ENCODE peak calls at places on chromosomes 13 and 19, in six cellular contexts. M is GM12865, O is neural progenitor cell, T is tibial nerve, S is dorsolateral prefrontal cortex, A is heart right ventricle. P is an unnamed sample.

GRCh38 chr19:51687791-51688664 is 5.1 kb upstream of the SPACA6 start:
- DNase-seq in A (peak; percentile 70), T (peak; percentile 39), O (peak; percentile 72), S (no peak), M (no peak), P (peak; percentile 48)

GRCh38 chr19:374886-375235 is 30.3 kb upstream of the MIER2 start:
- DNase-seq in T (no peak), O (no peak), M (no peak), S (no peak), A (no peak), P (no peak)

GRCh38 chr13:109576331-109576813 is 210.0 kb downstream of the IRS2 start:
- DNase-seq in A (no peak), O (no peak), S (no peak), T (no peak), M (no peak), P (no peak)

GRCh38 chr13:98564204-98564603 is 12.7 kb downstream of the STK24 start:
- DNase-seq in S (no peak), A (no peak), T (no peak), O (no peak), M (no peak), P (no peak)

GRCh38 chr19:22945560-22945959 is 57.4 kb downstream of the ZNF728 start:
- DNase-seq in T (no peak), A (no peak), O (peak; percentile 33), M (peak; percentile 36), S (no peak), P (no peak)

GRCh38 chr13:28204690-28205443 is 66.5 kb downstream of the PAN3 start:
- DNase-seq in O (no peak), A (no peak), T (no peak), S (no peak), M (peak; percentile 45), P (no peak)

GRCh38 chr19:1873524-1874473 is 10.4 kb upstream of the KLF16 start:
- DNase-seq in T (no peak), S (no peak), O (no peak), M (no peak), A (peak; percentile 78), P (no peak)

GRCh38 chr19:5130371-5131030 is 161.6 kb downstream of the KDM4B start:
- DNase-seq in O (no peak), M (peak; percentile 86), S (no peak), A (no peak), T (no peak), P (no peak)

GRCh38 chr19:48779636-48780035 is 24.3 kb downstream of the FGF21 start:
- DNase-seq in M (peak; percentile 23), S (no peak), A (no peak), O (no peak), T (no peak), P (no peak)

GRCh38 chr13:35917252-35917941 is 213.8 kb downstream of the DCLK1 start:
- DNase-seq in T (no peak), M (peak; percentile 44), O (no peak), A (no peak), S (no peak), P (no peak)

GRCh38 chr13:51912091-51912490 is 50.3 kb downstream of the CCDC70 start:
- DNase-seq in A (no peak), T (no peak), O (no peak), M (no peak), S (peak; percentile 44), P (no peak)

GRCh38 chr13:47455581-47455980 is 545.5 kb downstream of the SUCLA2 start:
- DNase-seq in T (no peak), A (no peak), M (peak; percentile 38), O (no peak), S (no peak), P (no peak)

GRCh38 chr13:22169473-22169872 is 498.6 kb downstream of the FGF9 start:
- DNase-seq in T (no peak), A (no peak), S (no peak), O (no peak), M (no peak), P (no peak)

GRCh38 chr19:55452381-55453325 is 8.8 kb downstream of the ISOC2 start:
- DNase-seq in M (peak; percentile 31), O (peak; percentile 94), A (peak; percentile 71), S (peak; percentile 89), T (peak; percentile 43), P (peak; percentile 68)

GRCh38 chr19:39943586-39943985 is 9.2 kb upstream of the FCGBP start:
- DNase-seq in S (no peak), A (no peak), O (no peak), T (no peak), M (no peak), P (no peak)

GRCh38 chr13:60838581-60838980 is 441.6 kb downstream of the TDRD3 start:
- DNase-seq in A (no peak), S (no peak), O (no peak), M (peak; percentile 0), T (no peak), P (no peak)

GRCh38 chr13:100646030-100646673 is 28.4 kb downstream of the TMTC4 start:
- DNase-seq in M (no peak), T (no peak), O (peak; percentile 59), S (no peak), A (no peak), P (no peak)

GRCh38 chr19:13215572-13216380 is 65.6 kb downstream of the IER2 start:
- DNase-seq in T (no peak), M (peak; percentile 54), O (no peak), A (no peak), S (no peak), P (no peak)

GRCh38 chr13:51688937-51689336 is 104.7 kb downstream of the WDFY2 start:
- DNase-seq in O (no peak), A (no peak), M (no peak), S (no peak), T (no peak), P (no peak)

GRCh38 chr13:79393564-79394249 is 12.3 kb downstream of the RBM26 start:
- DNase-seq in S (no peak), T (no peak), A (no peak), O (no peak), M (peak; percentile 81), P (no peak)

GRCh38 chr13:41061914-41062837 is 867 bp downstream of the WBP4 start:
- DNase-seq in T (no peak), S (no peak), A (no peak), O (no peak), M (no peak), P (no peak)

GRCh38 chr13:86569974-86570373 is 770.8 kb upstream of the SLITRK6 start:
- DNase-seq in T (no peak), S (no peak), O (no peak), M (no peak), A (no peak), P (no peak)

GRCh38 chr19:12140545-12141404 is 625 bp upstream of the ZNF20 start:
- DNase-seq in O (peak; percentile 87), A (peak; percentile 91), S (peak; percentile 83), T (peak; percentile 72), M (peak; percentile 91), P (peak; percentile 91)

GRCh38 chr13:60716296-60716695 is 319.3 kb downstream of the TDRD3 start:
- DNase-seq in O (no peak), A (no peak), S (no peak), M (no peak), T (no peak), P (no peak)

GRCh38 chr13:21615427-21615826 is 11.5 kb upstream of the MICU2 start:
- DNase-seq in S (no peak), O (no peak), T (no peak), A (no peak), M (no peak), P (no peak)

GRCh38 chr13:102374726-102375125 is 27.1 kb downstream of the FGF14 start:
- DNase-seq in O (no peak), T (no peak), M (no peak), S (no peak), A (no peak), P (no peak)

GRCh38 chr19:36151144-36152051 is 849 bp downstream of the COX7A1 start:
- DNase-seq in M (no peak), A (peak; percentile 81), T (peak; percentile 57), S (no peak), O (no peak), P (no peak)

GRCh38 chr13:62212246-62212645 is 796.6 kb upstream of the PCDH20 start:
- DNase-seq in O (no peak), S (no peak), M (no peak), T (no peak), A (no peak), P (no peak)

GRCh38 chr13:73945371-73945770 is 188.8 kb downstream of the KLF12 start:
- DNase-seq in M (no peak), A (no peak), O (no peak), T (no peak), S (no peak), P (no peak)

GRCh38 chr13:102452831-102453230 is 51.0 kb upstream of the FGF14 start:
- DNase-seq in M (no peak), O (no peak), T (no peak), S (no peak), A (no peak), P (no peak)

GRCh38 chr13:70408865-70409264 is 300.6 kb upstream of the KLHL1 start:
- DNase-seq in S (no peak), M (no peak), T (no peak), A (no peak), O (no peak), P (no peak)

GRCh38 chr19:14767466-14767971 is 10.8 kb downstream of the ADGRE2 start:
- DNase-seq in T (no peak), S (no peak), O (no peak), M (no peak), A (no peak), P (no peak)
- H3K4me3 ChIP-seq in T (no peak overlapping the region), S (no peak overlapping the region), O (no peak overlapping the region), M (no peak overlapping the region), A (no peak overlapping the region), P (no peak overlapping the region)

DNA sequence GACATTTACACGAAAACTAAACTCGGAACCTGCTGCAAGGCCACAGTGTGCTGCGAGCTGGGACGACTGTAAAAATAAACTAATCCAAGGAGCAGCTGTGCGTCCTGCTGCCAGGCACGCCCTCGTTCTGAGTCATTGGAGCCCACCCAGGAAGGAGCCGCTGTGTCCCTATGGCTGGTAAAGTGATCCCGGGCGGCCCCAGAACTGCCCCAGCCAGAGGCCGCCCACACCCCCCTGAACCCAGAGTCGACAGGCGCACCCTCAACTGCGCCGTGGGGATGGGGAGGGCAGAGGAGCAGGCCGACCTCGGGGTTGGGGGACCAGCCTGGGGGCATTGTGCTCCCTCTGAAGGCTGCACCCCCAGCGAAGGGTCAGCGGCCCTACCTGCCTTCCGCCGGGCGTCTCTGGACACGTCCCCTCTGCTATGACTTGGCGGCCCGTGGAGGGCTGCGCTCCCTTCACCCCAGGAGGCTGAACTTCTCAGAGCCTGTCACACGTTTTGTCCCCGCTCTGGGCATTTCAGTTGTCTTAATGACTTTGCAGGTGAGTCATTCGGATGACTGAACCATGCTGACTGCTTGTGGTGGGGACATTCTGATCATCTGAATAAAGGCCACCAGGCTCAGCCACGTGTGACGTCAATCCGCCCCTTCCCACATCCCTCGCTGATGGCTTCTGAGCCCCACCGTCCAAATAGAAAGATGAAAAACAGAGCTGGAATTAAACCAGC is 42.7 kb downstream of the ADPRHL1 start:
- DNase-seq in M (no peak), S (no peak), T (no peak), O (no peak), A (no peak), P (no peak)
- H3K4me3 ChIP-seq in M (no peak overlapping the region), S (no peak overlapping the region), T (no peak overlapping the region), O (no peak overlapping the region), A (no peak overlapping the region), P (no peak overlapping the region)

GRCh38 chr13:111385182-111385857 is 64.9 kb downstream of the TEX29 start:
- DNase-seq in M (no peak), A (no peak), T (no peak), S (no peak), O (no peak), P (no peak)
- H3K4me3 ChIP-seq in M (no peak overlapping the region), A (no peak overlapping the region), T (no peak overlapping the region), S (no peak overlapping the region), O (no peak overlapping the region), P (no peak overlapping the region)

GRCh38 chr19:50326101-50326664 is 3.0 kb downstream of the KCNC3 start:
- DNase-seq in A (no peak), S (no peak), M (no peak), T (no peak), O (no peak), P (no peak)
- H3K4me3 ChIP-seq in A (no peak overlapping the region), S (peak overlapping the region; percentile 49), M (peak overlapping the region; percentile 0), T (no peak overlapping the region), O (peak overlapping the region; percentile 36), P (no peak overlapping the region)

P was measured in lung.